ENCODE peak calls at places on chromosomes 7 and 10, in seven cellular contexts. Q is H1, Y is mesenchymal stem cell, I is IMR-90, A is neuronal stem cell, P is H9, F is mesendoderm. H is an unnamed sample.
A peak's percentile ranks its signal among the peaks of the same experiment; 100 is the strongest.

GRCh38 chr7:7706556-7706955 is 11.9 kb downstream of the RPA3 start:
- DNase-seq in Q (no peak), Y (no peak), I (no peak), A (no peak), P (no peak), F (no peak), H (no peak)

GRCh38 chr10:117612113-117612512 is 69.6 kb downstream of the EMX2 start:
- DNase-seq in Q (no peak), Y (no peak), I (no peak), A (no peak), P (no peak), F (no peak), H (no peak)

GRCh38 chr10:13815766-13816165 is 229.0 kb downstream of the PRPF18 start:
- DNase-seq in Q (no peak), Y (peak; percentile 75), I (peak; percentile 82), A (no peak), P (no peak), F (no peak), H (no peak)

GRCh38 chr7:15086171-15086745 is 183.7 kb upstream of the DGKB start:
- DNase-seq in Q (no peak), Y (no peak), I (no peak), A (no peak), P (no peak), F (peak; percentile 1), H (no peak)

GRCh38 chr7:88141025-88141424 is 78.8 kb downstream of the SRI start:
- DNase-seq in Q (no peak), Y (no peak), I (no peak), A (no peak), P (no peak), F (peak; percentile 95), H (peak; percentile 11)

GRCh38 chr7:73521636-73522080 is 435 bp downstream of the BAZ1B start:
- DNase-seq in Q (peak; percentile 75), Y (peak; percentile 61), I (peak; percentile 20), A (peak; percentile 54), P (peak; percentile 55), F (peak; percentile 71), H (peak; percentile 59)

GRCh38 chr7:89072094-89072493 is 276.6 kb upstream of the TEX47 start:
- DNase-seq in Q (no peak), Y (no peak), I (no peak), A (no peak), P (no peak), F (no peak), H (no peak)

GRCh38 chr7:77802557-77803410 is 4.2 kb downstream of the PHTF2 start:
- DNase-seq in Q (no peak), Y (no peak), I (no peak), A (no peak), P (no peak), F (no peak), H (no peak)

GRCh38 chr10:31623466-31623865 is 304.4 kb downstream of the ZEB1 start:
- DNase-seq in Q (no peak), Y (no peak), I (peak; percentile 28), A (no peak), P (no peak), F (no peak), H (no peak)

GRCh38 chr10:543131-543530 is 146.3 kb downstream of the DIP2C start:
- DNase-seq in Q (no peak), Y (no peak), I (no peak), A (no peak), P (no peak), F (peak; percentile 44), H (no peak)

GRCh38 chr7:292826-293225 is 2.9 kb downstream of the FOXL3 start:
- DNase-seq in Q (no peak), Y (no peak), I (no peak), A (no peak), P (no peak), F (no peak), H (no peak)

GRCh38 chr10:100481462-100482081 is 18.8 kb downstream of the WNT8B start:
- DNase-seq in Q (peak; percentile 97), Y (peak; percentile 85), I (peak; percentile 81), A (peak; percentile 90), P (peak; percentile 94), F (peak; percentile 89), H (peak; percentile 77)

GRCh38 chr7:93011351-93012294 is 106.2 kb downstream of the SAMD9 start:
- DNase-seq in Q (no peak), Y (peak; percentile 90), I (peak; percentile 99), A (no peak), P (no peak), F (no peak), H (peak; percentile 51)

GRCh38 chr7:2807846-2808772 is 36.0 kb downstream of the GNA12 start:
- DNase-seq in Q (no peak), Y (peak; percentile 79), I (peak; percentile 68), A (no peak), P (no peak), F (no peak), H (peak; percentile 70)

GRCh38 chr10:94069884-94070283 is 76.2 kb downstream of the PLCE1 start:
- DNase-seq in Q (no peak), Y (no peak), I (peak; percentile 22), A (no peak), P (no peak), F (no peak), H (no peak)

GRCh38 chr10:1635340-1635739 is 102.0 kb downstream of the ADARB2 start:
- DNase-seq in Q (no peak), Y (no peak), I (no peak), A (no peak), P (no peak), F (peak; percentile 4), H (no peak)

GRCh38 chr7:92723205-92723604 is 113.2 kb downstream of the CDK6 start:
- DNase-seq in Q (no peak), Y (peak; percentile 39), I (peak; percentile 48), A (no peak), P (no peak), F (peak; percentile 33), H (no peak)

GRCh38 chr7:151435971-151436370 is 4.0 kb downstream of the CRYGN start:
- DNase-seq in Q (no peak), Y (no peak), I (no peak), A (no peak), P (no peak), F (no peak), H (no peak)

GRCh38 chr10:132634241-132634946 is 96.8 kb downstream of the INPP5A start:
- DNase-seq in Q (no peak), Y (no peak), I (no peak), A (no peak), P (no peak), F (peak; percentile 30), H (no peak)

GRCh38 chr10:100483876-100484666 is 21.3 kb downstream of the WNT8B start:
- DNase-seq in Q (no peak), Y (no peak), I (no peak), A (no peak), P (no peak), F (no peak), H (no peak)

GRCh38 chr7:33040803-33041516 is 21.6 kb downstream of the NT5C3A start:
- DNase-seq in Q (no peak), Y (peak; percentile 29), I (peak; percentile 36), A (no peak), P (no peak), F (no peak), H (peak; percentile 60)

GRCh38 chr10:5971315-5971832 is 6.0 kb downstream of the IL15RA start:
- DNase-seq in Q (peak; percentile 8), Y (peak; percentile 29), I (no peak), A (no peak), P (no peak), F (no peak), H (peak; percentile 18)

GRCh38 chr10:15478429-15478828 is 107.3 kb upstream of the FAM171A1 start:
- DNase-seq in Q (no peak), Y (no peak), I (no peak), A (no peak), P (peak; percentile 36), F (peak; percentile 90), H (no peak)

GRCh38 chr10:71836594-71836970 is 14.5 kb downstream of the PSAP start:
- DNase-seq in Q (no peak), Y (no peak), I (no peak), A (no peak), P (no peak), F (no peak), H (peak; percentile 36)

GRCh38 chr10:125115409-125115808 is 45.0 kb downstream of the CTBP2 start:
- DNase-seq in Q (no peak), Y (no peak), I (no peak), A (no peak), P (no peak), F (no peak), H (no peak)

GRCh38 chr7:98807306-98807880 is 62.4 kb downstream of the TMEM130 start:
- DNase-seq in Q (no peak), Y (no peak), I (no peak), A (no peak), P (no peak), F (no peak), H (no peak)

DNA sequence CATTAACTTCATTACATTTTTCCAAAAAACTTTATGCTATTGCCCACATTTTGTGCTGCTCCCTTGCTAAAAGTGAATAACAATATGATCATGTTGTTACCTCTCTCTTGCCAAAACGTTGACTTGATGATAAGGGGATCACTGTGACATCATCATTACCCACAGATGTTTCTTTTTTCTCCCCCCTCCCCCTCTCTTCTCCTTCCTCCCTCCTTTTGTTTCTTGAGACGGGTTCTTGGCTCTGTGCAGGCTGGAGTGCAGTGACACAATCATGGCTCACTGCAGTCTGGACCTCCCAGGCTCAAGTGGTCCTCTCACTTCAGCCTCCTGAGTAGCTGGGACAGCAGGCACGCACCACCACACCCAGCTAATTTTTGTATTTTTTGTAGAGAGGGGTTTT is 65.2 kb downstream of the BMPR1A start:
- DNase-seq in Q (no peak), Y (no peak), I (peak; percentile 83), A (no peak), P (no peak), F (no peak), H (no peak)
- H2AK5ac ChIP-seq in Q (no peak overlapping the region), Y (no peak overlapping the region), I (no peak overlapping the region), A (no peak overlapping the region), P (no peak overlapping the region), F (no peak overlapping the region), H (no peak overlapping the region)

GRCh38 chr7:150374026-150374425 is 5.1 kb upstream of the ZNF775 start:
- DNase-seq in Q (no peak), Y (no peak), I (no peak), A (no peak), P (no peak), F (no peak), H (no peak)
- H3K4me1 ChIP-seq in Q (peaks cover 10% of the 10 kb centered on the region), Y (peaks cover 44% of the 10 kb centered on the region), I (peaks cover 22% of the 10 kb centered on the region), A (peaks cover 29% of the 10 kb centered on the region), P (peaks cover 12% of the 10 kb centered on the region), F (peaks cover 22% of the 10 kb centered on the region), H (peaks cover 56% of the 10 kb centered on the region)

GRCh38 chr10:44878704-44879530 is 32.2 kb upstream of the TMEM72 start:
- DNase-seq in Q (peak; percentile 90), Y (peak; percentile 86), I (peak; percentile 82), A (peak; percentile 81), P (peak; percentile 96), F (peak; percentile 97), H (peak; percentile 79)
- H3K18ac ChIP-seq in Q (peak overlapping the region; percentile 79), Y (peak overlapping the region; percentile 58), I (no peak overlapping the region), A (peak overlapping the region; percentile 81), P (no peak overlapping the region), F (no peak overlapping the region), H (no peak overlapping the region)

DNA sequence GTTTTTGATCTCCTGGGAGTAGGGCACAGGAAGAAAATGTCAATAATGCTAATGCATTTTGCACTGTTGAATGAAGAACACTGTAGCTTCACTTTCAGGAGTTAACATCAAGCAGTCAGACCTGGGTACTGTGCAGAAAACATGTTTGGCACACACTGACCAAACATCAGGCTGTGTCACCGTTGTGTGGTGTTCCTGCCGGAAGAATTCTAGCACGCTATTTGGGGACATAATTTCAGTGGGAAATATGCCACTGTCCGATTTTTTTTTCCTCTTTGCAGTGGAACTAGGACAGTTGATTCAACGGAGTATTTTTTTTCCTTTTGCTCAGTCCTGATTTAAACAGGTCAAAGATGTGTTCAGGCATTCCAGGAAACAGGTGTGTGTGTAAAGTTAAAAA is 24.4 kb upstream of the ABCB5 start:
- DNase-seq in Q (no peak), Y (no peak), I (no peak), A (no peak), P (no peak), F (no peak), H (no peak)
- H2AK5ac ChIP-seq in Q (no peak overlapping the region), Y (no peak overlapping the region), I (no peak overlapping the region), A (no peak overlapping the region), P (no peak overlapping the region), F (no peak overlapping the region), H (no peak overlapping the region)

H was measured in trophoblast cell.